ENCODE peak calls at places on chromosomes 1 and 21, in eight cellular contexts. Y, A, I, Q, T, Z, B and H are unnamed samples.

GRCh38 chr1:166813508-166814223 is 25.6 kb upstream of the POGK start:
- DNase-seq in Y (no peak), A (no peak), I (no peak), Q (no peak), T (no peak), Z (no peak), B (no peak), H (no peak)

GRCh38 chr21:14120091-14120734 is 90.5 kb downstream of the LIPI start:
- DNase-seq in Y (peak; percentile 36), A (no peak), I (no peak), Q (no peak), T (no peak), Z (no peak), B (no peak), H (no peak)

GRCh38 chr1:30758785-30759380 is 1.3 kb upstream of the LAPTM5 start:
- DNase-seq in Y (no peak), A (no peak), I (no peak), Q (no peak), T (no peak), Z (no peak), B (no peak), H (peak; percentile 63)

GRCh38 chr1:30320581-30320890 is 402.8 kb downstream of the MATN1 start:
- DNase-seq in Y (no peak), A (peak; percentile 19), I (no peak), Q (no peak), T (no peak), Z (no peak), B (no peak), H (no peak)

GRCh38 chr1:231040800-231041704 is 998 bp upstream of the FAM89A start:
- DNase-seq in Y (no peak), A (peak; percentile 42), I (peak; percentile 6), Q (peak; percentile 87), T (no peak), Z (no peak), B (no peak), H (peak; percentile 5)

GRCh38 chr1:211501671-211502413 is 9.9 kb upstream of the RD3 start:
- DNase-seq in Y (no peak), A (no peak), I (no peak), Q (no peak), T (no peak), Z (no peak), B (no peak), H (no peak)

GRCh38 chr21:29233611-29234540 is 64.8 kb upstream of the BACH1 start:
- DNase-seq in Y (no peak), A (no peak), I (no peak), Q (no peak), T (no peak), Z (no peak), B (no peak), H (peak; percentile 73)

GRCh38 chr1:115182012-115182715 is 92.9 kb upstream of the TSPAN2 start:
- DNase-seq in Y (no peak), A (no peak), I (no peak), Q (no peak), T (no peak), Z (peak; percentile 58), B (no peak), H (no peak)

GRCh38 chr1:46657775-46658174 is 10.4 kb downstream of the ATPAF1 start:
- DNase-seq in Y (no peak), A (no peak), I (no peak), Q (no peak), T (no peak), Z (no peak), B (no peak), H (no peak)

GRCh38 chr1:228842094-228842775 is 107.0 kb downstream of the RHOU start:
- DNase-seq in Y (peak; percentile 72), A (peak; percentile 87), I (no peak), Q (no peak), T (no peak), Z (peak; percentile 71), B (peak; percentile 92), H (no peak)

GRCh38 chr21:38351961-38352521 is 95.2 kb downstream of the KCNJ15 start:
- DNase-seq in Y (no peak), A (no peak), I (no peak), Q (no peak), T (no peak), Z (peak; percentile 90), B (peak; percentile 72), H (no peak)

GRCh38 chr1:180363596-180363995 is 133.5 kb downstream of the LHX4 start:
- DNase-seq in Y (no peak), A (no peak), I (no peak), Q (no peak), T (no peak), Z (no peak), B (no peak), H (no peak)

GRCh38 chr1:230542054-230542453 is 100.2 kb upstream of the COG2 start:
- DNase-seq in Y (no peak), A (no peak), I (no peak), Q (no peak), T (no peak), Z (peak; percentile 76), B (peak; percentile 92), H (no peak)

GRCh38 chr1:173302890-173303829 is 96.0 kb upstream of the TNFSF4 start:
- DNase-seq in Y (no peak), A (no peak), I (no peak), Q (no peak), T (no peak), Z (no peak), B (peak; percentile 7), H (no peak)

GRCh38 chr1:245921417-245921816 is 585.7 kb downstream of the SMYD3 start:
- DNase-seq in Y (no peak), A (no peak), I (no peak), Q (no peak), T (no peak), Z (no peak), B (no peak), H (no peak)

GRCh38 chr1:88697503-88697902 is 13.4 kb downstream of the PKN2 start:
- DNase-seq in Y (no peak), A (no peak), I (no peak), Q (no peak), T (no peak), Z (no peak), B (no peak), H (no peak)

GRCh38 chr1:88698764-88699163 is 14.7 kb downstream of the PKN2 start:
- DNase-seq in Y (no peak), A (no peak), I (no peak), Q (no peak), T (no peak), Z (no peak), B (no peak), H (no peak)

GRCh38 chr1:88698140-88698539 is 14.1 kb downstream of the PKN2 start:
- DNase-seq in Y (no peak), A (no peak), I (no peak), Q (no peak), T (no peak), Z (no peak), B (peak; percentile 9), H (no peak)

GRCh38 chr1:88700383-88701013 is 16.4 kb downstream of the PKN2 start:
- DNase-seq in Y (no peak), A (no peak), I (no peak), Q (no peak), T (no peak), Z (no peak), B (no peak), H (no peak)

DNA sequence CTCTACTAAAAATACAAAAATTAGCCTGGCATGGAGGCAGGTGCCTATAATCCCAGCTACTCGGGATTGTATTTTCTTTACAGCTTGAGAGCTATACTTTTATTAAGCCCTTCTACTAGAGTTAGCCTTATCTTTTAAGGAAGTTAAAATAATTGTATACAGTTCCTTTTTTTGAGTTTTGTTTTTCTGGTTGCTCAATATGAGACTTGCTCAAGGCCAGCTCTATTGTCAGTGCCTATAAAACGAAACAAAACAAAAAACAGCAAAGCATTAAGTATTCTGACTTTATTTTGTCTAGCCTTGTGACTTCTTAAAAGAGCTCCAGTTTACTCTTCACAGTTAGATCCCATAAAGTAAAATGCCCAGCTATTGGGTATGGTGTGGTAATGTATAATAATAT is 17.2 kb downstream of the PKN2 start:
- DNase-seq in Y (no peak), A (no peak), I (no peak), Q (no peak), T (no peak), Z (no peak), B (no peak), H (peak; percentile 36)
- H3K4me3 ChIP-seq in Y (no peak overlapping the region), A (peak overlapping the region; percentile 1), I (no peak overlapping the region), Q (no peak overlapping the region), T (no peak overlapping the region), Z (no peak overlapping the region), B (no peak overlapping the region), H (no peak overlapping the region)

GRCh38 chr1:52709016-52709415 is 10.9 kb upstream of the COA7 start:
- DNase-seq in Y (no peak), A (no peak), I (no peak), Q (no peak), T (no peak), Z (no peak), B (no peak), H (no peak)
- TF ChIP-seq CTCF in Y (no peak), A (no peak), I (no peak), Q (no peak), T (no peak), Z (no peak), B (no peak), H (no peak)

DNA sequence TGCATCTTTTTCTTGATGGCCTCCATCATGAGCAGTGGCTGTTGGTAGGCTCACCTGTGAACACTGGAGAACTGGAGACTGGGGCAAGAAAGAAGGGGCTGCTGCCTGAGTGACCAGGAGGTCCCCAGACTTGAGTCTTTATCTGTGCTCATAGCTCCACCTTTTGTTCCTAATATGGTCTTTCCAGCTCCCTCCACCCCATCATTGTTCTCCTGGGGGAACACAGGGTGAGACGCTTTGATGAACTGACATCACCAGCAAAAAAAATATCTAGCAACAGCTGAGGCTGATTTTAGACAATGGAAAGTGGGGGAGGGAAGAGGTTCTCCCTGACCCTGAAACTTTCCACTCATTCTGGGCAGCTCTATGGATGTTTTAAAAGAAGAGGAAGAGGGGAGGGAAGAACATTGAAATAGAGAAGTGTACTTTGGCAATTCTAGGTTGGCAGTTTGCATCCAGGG is at the start of gene TPM3:
- DNase-seq in Y (no peak), A (no peak), I (no peak), Q (no peak), T (no peak), Z (no peak), B (no peak), H (no peak)
- H3K4me3 ChIP-seq in Y (no peak within 1 kb of the TSS), A (no peak within 1 kb of the TSS), I (no peak within 1 kb of the TSS), Q (no peak within 1 kb of the TSS), T (no peak within 1 kb of the TSS), Z (no peak within 1 kb of the TSS), B (no peak within 1 kb of the TSS), H (no peak within 1 kb of the TSS)

GRCh38 chr1:219808790-219809189 is 119.6 kb downstream of the SLC30A10 start:
- DNase-seq in Y (no peak), A (no peak), I (no peak), Q (no peak), T (no peak), Z (no peak), B (no peak), H (no peak)

GRCh38 chr1:219801433-219801832 is 126.9 kb downstream of the SLC30A10 start:
- DNase-seq in Y (no peak), A (no peak), I (no peak), Q (no peak), T (no peak), Z (no peak), B (no peak), H (no peak)

GRCh38 chr1:219806020-219806419 is 122.3 kb downstream of the SLC30A10 start:
- DNase-seq in Y (no peak), A (no peak), I (no peak), Q (no peak), T (no peak), Z (no peak), B (no peak), H (no peak)

GRCh38 chr1:219806642-219807041 is 121.7 kb downstream of the SLC30A10 start:
- DNase-seq in Y (no peak), A (no peak), I (no peak), Q (no peak), T (no peak), Z (no peak), B (no peak), H (no peak)

GRCh38 chr1:219805191-219805590 is 123.2 kb downstream of the SLC30A10 start:
- DNase-seq in Y (no peak), A (no peak), I (no peak), Q (no peak), T (no peak), Z (no peak), B (peak; percentile 15), H (no peak)
- TF ChIP-seq CTCF in Y (no peak), A (no peak), I (no peak), Q (no peak), T (peak; percentile 53), Z (no peak), B (peak; percentile 45), H (no peak)